ENCODE peak calls at places on chromosomes 2 and 18, in five cellular contexts. O, E, V, P and H are unnamed samples.

GRCh38 chr2:168608796-168609195 is 152.7 kb downstream of the CERS6 start:
- DNase-seq in V (no peak), O (peak), E (no peak), P (no peak), H (no peak)

GRCh38 chr18:25561923-25562322 is 210.0 kb upstream of the ZNF521 start:
- DNase-seq in O (no peak), E (no peak), P (no peak), V (peak), H (peak)

GRCh38 chr2:150030440-150030839 is 442.9 kb upstream of the MMADHC start:
- DNase-seq in E (no peak), P (no peak), V (no peak), O (no peak), H (no peak)

GRCh38 chr2:128322651-128323491 is 4.2 kb upstream of the HS6ST1 start:
- DNase-seq in P (peak), V (peak), E (peak), O (no peak), H (no peak)

GRCh38 chr18:10374195-10374594 is 80.2 kb upstream of the APCDD1 start:
- DNase-seq in V (no peak), P (no peak), E (no peak), O (no peak), H (no peak)

GRCh38 chr2:119062179-119062578 is 96.4 kb downstream of the C1QL2 start:
- DNase-seq in V (no peak), O (no peak), P (no peak), E (no peak), H (no peak)

GRCh38 chr18:51070545-51070944 is 40.5 kb downstream of the SMAD4 start:
- DNase-seq in E (no peak), P (no peak), O (peak), V (no peak), H (peak)

GRCh38 chr2:200159829-200160781 is 146.4 kb upstream of the SPATS2L start:
- DNase-seq in P (no peak), E (no peak), O (peak), V (no peak), H (no peak)

GRCh38 chr18:41955688-41956087 is 654 bp downstream of the PIK3C3 start:
- DNase-seq in V (no peak), O (peak), P (no peak), E (no peak), H (no peak)

GRCh38 chr2:223203971-223204370 is 152.0 kb downstream of the KCNE4 start:
- DNase-seq in V (no peak), O (no peak), E (no peak), P (no peak), H (no peak)

GRCh38 chr18:31661965-31662364 is 22.4 kb downstream of the B4GALT6 start:
- DNase-seq in V (no peak), E (no peak), P (no peak), O (peak), H (no peak)

GRCh38 chr2:203892207-203892606 is 24.6 kb downstream of the CTLA4 start:
- DNase-seq in E (no peak), P (no peak), V (no peak), O (no peak), H (no peak)

GRCh38 chr2:60551241-60552095 is 2.0 kb downstream of the BCL11A start:
- DNase-seq in E (no peak), P (peak), V (peak), O (no peak), H (no peak)

GRCh38 chr18:31204833-31205232 is 42.2 kb upstream of the DSC1 start:
- DNase-seq in V (no peak), O (no peak), E (no peak), P (no peak), H (no peak)

GRCh38 chr2:6824962-6825361 is 40.7 kb downstream of the CMPK2 start:
- DNase-seq in V (peak), O (no peak), E (no peak), P (no peak), H (no peak)

GRCh38 chr2:96792772-96793749 is 23.0 kb upstream of the CNNM3 start:
- DNase-seq in E (no peak), O (no peak), V (no peak), P (no peak), H (no peak)

GRCh38 chr18:58013241-58014211 is 30.5 kb upstream of the NEDD4L start:
- DNase-seq in E (no peak), O (peak), P (no peak), V (peak), H (no peak)

GRCh38 chr2:179875864-179876263 is 14.5 kb upstream of the ZNF385B start:
- DNase-seq in P (no peak), O (no peak), V (no peak), E (no peak), H (no peak)

GRCh38 chr2:45653584-45653983 is 2.1 kb downstream of the PRKCE start:
- DNase-seq in P (no peak), V (no peak), E (no peak), O (no peak), H (no peak)

GRCh38 chr2:239316562-239317465 is 84.0 kb downstream of the HDAC4 start:
- DNase-seq in O (peak), E (peak), P (no peak), V (peak), H (no peak)

GRCh38 chr2:210616074-210616473 is 59.7 kb downstream of the CPS1 start:
- DNase-seq in O (peak), V (no peak), P (no peak), E (no peak), H (no peak)

GRCh38 chr2:199488772-199489400 is 31.1 kb upstream of the SATB2 start:
- DNase-seq in V (peak), O (peak), P (no peak), E (no peak), H (peak)

GRCh38 chr2:16114836-16115235 is 174.5 kb downstream of the MYCN start:
- DNase-seq in V (peak), O (no peak), P (no peak), E (no peak), H (no peak)

GRCh38 chr18:32771871-32772499 is 838 bp downstream of the KLHL14 start:
- DNase-seq in O (no peak), V (peak), E (no peak), P (no peak), H (no peak)

GRCh38 chr18:48844271-48844670 is 106.5 kb downstream of the SMAD7 start:
- DNase-seq in E (peak), O (no peak), P (peak), V (no peak), H (no peak)

GRCh38 chr2:222919841-222920609 is 59.2 kb downstream of the ACSL3 start:
- DNase-seq in O (peak), E (no peak), P (no peak), V (peak), H (peak)

GRCh38 chr2:17879137-17879912 is 858 bp downstream of the KCNS3 start:
- DNase-seq in O (peak), E (peak), V (peak), P (no peak), H (no peak)

GRCh38 chr18:51622676-51623075 is 425.2 kb upstream of the MEX3C start:
- DNase-seq in E (no peak), P (no peak), O (no peak), V (no peak), H (no peak)

GRCh38 chr18:79720359-79720733 is 40.7 kb downstream of the CTDP1 start:
- DNase-seq in O (no peak), V (no peak), E (no peak), P (no peak), H (no peak)

GRCh38 chr2:135299165-135299564 is 231.9 kb downstream of the ZRANB3 start:
- DNase-seq in P (no peak), O (peak), E (no peak), V (no peak), H (no peak)

GRCh38 chr2:149743842-149744468 is 156.4 kb upstream of the MMADHC start:
- DNase-seq in P (no peak), E (no peak), O (peak), V (no peak), H (peak)

GRCh38 chr18:58601468-58602266 is 27.2 kb downstream of the ALPK2 start:
- DNase-seq in P (no peak), O (no peak), V (no peak), E (no peak), H (no peak)

GRCh38 chr2:159609933-159610523 is 6.3 kb downstream of the BAZ2B start:
- DNase-seq in E (no peak), O (no peak), P (no peak), V (no peak), H (no peak)

GRCh38 chr2:235215248-235215647 is 263.4 kb downstream of the SH3BP4 start:
- DNase-seq in O (no peak), E (no peak), V (no peak), P (no peak), H (no peak)

GRCh38 chr2:171741189-171741588 is 53.9 kb downstream of the DYNC1I2 start:
- DNase-seq in E (no peak), P (no peak), V (no peak), O (peak), H (no peak)

GRCh38 chr18:41624461-41624860 is 330.6 kb upstream of the PIK3C3 start:
- DNase-seq in V (no peak), O (peak), P (no peak), E (no peak), H (no peak)

GRCh38 chr2:149768320-149768799 is 180.8 kb upstream of the MMADHC start:
- DNase-seq in O (peak), E (no peak), V (no peak), P (no peak), H (no peak)

GRCh38 chr2:233769260-233769659 is 8.9 kb upstream of the MROH2A start:
- DNase-seq in E (no peak), O (no peak), V (no peak), P (no peak), H (no peak)

GRCh38 chr18:50341443-50341842 is 33.4 kb upstream of the SKA1 start:
- DNase-seq in O (no peak), V (no peak), E (no peak), P (no peak), H (no peak)

GRCh38 chr2:3146175-3146574 is 231.4 kb downstream of the EIPR1 start:
- DNase-seq in O (no peak), P (no peak), V (no peak), E (no peak), H (no peak)

GRCh38 chr2:3143602-3144001 is 234.0 kb downstream of the EIPR1 start:
- DNase-seq in V (no peak), O (no peak), P (no peak), E (no peak), H (no peak)

GRCh38 chr2:3144856-3145255 is 232.8 kb downstream of the EIPR1 start:
- DNase-seq in E (no peak), O (no peak), P (no peak), V (no peak), H (no peak)

GRCh38 chr2:3146772-3147640 is 230.6 kb downstream of the EIPR1 start:
- DNase-seq in P (no peak), E (no peak), V (no peak), O (no peak), H (no peak)

GRCh38 chr2:3145471-3146027 is 232.1 kb downstream of the EIPR1 start:
- DNase-seq in O (no peak), V (no peak), P (no peak), E (no peak), H (no peak)
- H3K4me3 ChIP-seq in O (no peak), V (no peak), P (no peak), E (no peak), H (no peak)

GRCh38 chr2:66445076-66445724 is 10.3 kb downstream of the MEIS1 start:
- DNase-seq in V (peak), O (no peak), P (peak), E (no peak), H (no peak)

GRCh38 chr2:66446924-66447323 is 12.0 kb downstream of the MEIS1 start:
- DNase-seq in E (no peak), P (no peak), O (no peak), V (no peak), H (no peak)

GRCh38 chr2:66443977-66444855 is 9.3 kb downstream of the MEIS1 start:
- DNase-seq in O (no peak), E (no peak), V (no peak), P (peak), H (no peak)

GRCh38 chr2:66446178-66446860 is 11.4 kb downstream of the MEIS1 start:
- DNase-seq in O (no peak), E (no peak), V (peak), P (peak), H (no peak)

GRCh38 chr2:66445781-66446177 is 10.9 kb downstream of the MEIS1 start:
- DNase-seq in O (no peak), E (no peak), P (peak), V (peak), H (no peak)
- H3K4me3 ChIP-seq in O (no peak), E (peak), P (peak), V (peak), H (peak)

DNA sequence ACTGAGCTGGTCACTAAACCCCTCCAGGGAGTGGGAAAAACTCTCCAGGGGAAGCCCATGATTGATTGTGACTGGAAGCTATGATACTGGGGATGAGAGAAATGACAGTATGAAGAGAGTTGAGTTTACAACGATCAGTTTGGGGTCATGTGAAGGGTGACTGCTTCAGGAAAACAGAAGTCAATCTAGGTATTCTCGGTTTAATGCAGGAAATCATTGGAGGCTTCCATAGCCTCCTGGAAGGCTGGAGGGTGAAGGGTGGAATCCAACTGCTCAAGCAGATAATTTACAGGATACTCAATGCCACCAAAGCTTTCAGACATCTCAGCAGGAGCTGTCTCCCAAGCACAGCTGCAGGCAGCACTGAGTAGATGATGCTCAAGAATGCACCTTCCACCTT is 154.6 kb downstream of the ZNF516 start:
- DNase-seq in O (no peak), V (no peak), E (no peak), P (no peak), H (no peak)
- H3K4me3 ChIP-seq in O (no peak), V (no peak), E (no peak), P (no peak), H (no peak)

GRCh38 chr2:74564222-74564621 is 9.7 kb downstream of the DOK1 start:
- DNase-seq in P (no peak), V (no peak), O (peak), E (no peak), H (no peak)

GRCh38 chr2:74567862-74568261 is 13.3 kb downstream of the DOK1 start:
- DNase-seq in V (no peak), E (no peak), O (peak), P (no peak), H (no peak)

GRCh38 chr2:74569686-74570085 is 15.2 kb downstream of the DOK1 start:
- DNase-seq in P (no peak), O (no peak), E (no peak), V (no peak), H (no peak)

GRCh38 chr2:74562126-74562775 is 7.7 kb downstream of the DOK1 start:
- DNase-seq in O (no peak), V (no peak), P (no peak), E (no peak), H (no peak)

DNA sequence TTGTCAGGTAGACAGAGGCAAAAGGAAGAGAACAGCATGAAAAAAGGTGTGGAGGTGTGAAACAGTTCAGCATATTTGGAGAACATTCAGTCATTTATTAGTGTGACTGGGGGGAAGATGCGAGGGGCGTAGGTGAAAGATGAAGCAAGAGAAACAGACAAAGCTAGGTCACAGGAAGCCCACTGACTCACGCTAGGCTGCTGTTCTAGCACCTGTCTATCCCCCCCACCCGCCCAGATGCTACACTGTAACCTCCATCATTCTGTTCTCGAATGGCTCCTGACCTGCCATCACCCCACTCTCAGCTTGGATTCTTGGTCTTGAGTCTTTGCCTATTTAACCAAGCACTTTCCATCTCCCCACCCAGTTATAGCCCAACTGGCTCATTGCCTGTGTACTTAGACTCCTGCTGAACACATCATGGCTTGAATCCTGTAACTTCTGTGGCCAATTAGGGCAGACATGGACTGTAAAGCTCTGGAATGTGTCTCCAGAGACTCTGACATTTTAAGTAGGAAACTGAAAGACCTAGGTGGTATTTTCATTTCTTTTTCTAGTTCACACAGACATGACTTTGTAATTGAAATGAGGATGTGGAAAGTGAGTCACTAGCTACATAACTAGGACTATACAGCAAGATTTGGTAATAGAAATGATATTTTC is 12.0 kb downstream of the DOK1 start:
- DNase-seq in V (no peak), O (peak), P (no peak), E (no peak), H (no peak)
- H3K4me3 ChIP-seq in V (no peak), O (no peak), P (no peak), E (no peak), H (no peak)

DNA sequence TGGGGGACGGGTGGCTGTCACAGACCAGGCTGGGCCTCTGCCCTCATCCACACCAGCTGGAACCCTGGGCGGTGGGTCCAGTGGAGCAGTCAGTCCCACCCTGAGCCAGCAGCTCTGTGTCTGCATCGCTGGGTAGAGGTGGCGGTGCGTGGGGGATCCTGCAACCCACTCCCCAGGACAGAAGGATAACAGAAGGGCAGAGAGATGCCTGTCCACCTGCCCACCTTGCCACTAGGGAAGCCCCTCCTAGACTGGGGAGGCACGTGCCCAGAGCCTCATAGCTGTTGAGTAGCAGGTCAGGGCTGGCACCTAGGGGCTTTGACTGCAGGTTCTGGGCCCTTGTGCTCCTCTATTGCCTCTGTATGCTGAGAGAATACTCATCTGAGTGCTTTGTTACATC is 2.4 kb downstream of the ATOH8 start:
- DNase-seq in E (peak), O (no peak), V (no peak), P (no peak), H (no peak)
- H3K4me3 ChIP-seq in E (peak), O (no peak), V (no peak), P (peak), H (peak)

GRCh38 chr2:47264686-47265085 is 109.6 kb upstream of the STPG4 start:
- DNase-seq in P (no peak), V (no peak), O (no peak), E (no peak), H (no peak)
- H3K4me3 ChIP-seq in P (no peak), V (no peak), O (no peak), E (no peak), H (no peak)

GRCh38 chr2:102768892-102769291 is 7.1 kb downstream of the TMEM182 start:
- DNase-seq in P (no peak), E (no peak), O (no peak), V (no peak), H (no peak)
- H3K4me3 ChIP-seq in P (no peak), E (no peak), O (no peak), V (no peak), H (no peak)

DNA sequence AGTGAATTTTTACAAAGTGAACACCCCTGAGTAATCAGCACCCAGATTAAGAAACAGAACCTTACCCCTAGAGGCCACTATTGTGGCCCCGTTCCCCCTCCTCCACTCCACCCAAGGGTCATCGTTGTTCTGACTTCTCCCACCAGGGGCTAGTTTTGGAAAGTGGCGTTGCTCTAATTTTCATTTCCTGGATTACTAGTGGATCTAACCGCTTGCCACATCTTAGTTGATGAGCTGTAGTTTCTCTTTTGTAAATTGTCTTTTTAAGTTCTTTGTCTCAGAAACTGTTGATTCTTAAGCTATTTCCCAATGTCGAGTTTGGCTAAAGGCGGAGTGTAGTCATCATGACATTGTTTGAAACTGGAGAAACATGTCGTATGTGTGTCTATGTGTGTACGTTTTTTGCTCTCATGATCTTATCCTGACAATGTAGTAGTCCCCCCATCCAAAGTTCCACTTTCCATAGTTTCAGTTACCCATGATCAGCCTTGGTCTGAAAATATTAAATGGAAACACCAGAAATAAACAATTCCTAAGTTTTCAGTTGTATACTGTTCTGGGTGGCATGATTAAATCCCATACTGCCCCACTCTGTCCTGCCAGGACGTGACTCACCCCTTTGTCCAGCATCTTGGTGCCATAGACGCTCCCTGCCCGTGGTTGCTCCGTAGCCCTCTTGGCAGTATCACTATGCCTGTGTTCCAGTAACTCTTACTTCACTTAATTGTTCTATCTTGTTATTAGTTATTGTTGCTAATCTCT is 71.0 kb upstream of the SP3 start:
- DNase-seq in V (no peak), O (peak), E (peak), P (no peak), H (no peak)
- H3K4me3 ChIP-seq in V (no peak), O (no peak), E (peak), P (no peak), H (no peak)